ENCODE peak calls at places on chromosome 6, in five cellular contexts. W, Y, H, O and P are unnamed samples. For H3K36me3, the result is how much of the 10 kb centered on the place peaks cover.

GRCh38 chr6:7761047-7761446 is 35.1 kb downstream of the BMP6 start:
- DNase-seq in W (no peak), Y (peak), H (peak), O (no peak), P (no peak)

GRCh38 chr6:145705561-145705960 is 29.8 kb downstream of the EPM2A start:
- DNase-seq in W (no peak), Y (peak), H (peak), O (no peak), P (no peak)

GRCh38 chr6:134185277-134185676 is 132.6 kb downstream of the SGK1 start:
- DNase-seq in W (no peak), Y (no peak), H (no peak), O (no peak), P (no peak)

GRCh38 chr6:160088069-160088773 is 33.4 kb upstream of the SLC22A1 start:
- DNase-seq in W (peak), Y (peak), H (peak), O (peak), P (peak)

GRCh38 chr6:56435326-56435725 is 187.9 kb upstream of the COL21A1 start:
- DNase-seq in W (no peak), Y (no peak), H (no peak), O (no peak), P (no peak)

GRCh38 chr6:70166088-70166958 is 136.6 kb downstream of the COL9A1 start:
- DNase-seq in W (peak), Y (peak), H (peak), O (peak), P (peak)

GRCh38 chr6:127118505-127119360 is at the start of gene RSPO3:
- DNase-seq in W (peak), Y (peak), H (peak), O (peak), P (no peak)

GRCh38 chr6:39199976-39200375 is 29.3 kb downstream of the KCNK5 start:
- DNase-seq in W (no peak), Y (no peak), H (no peak), O (no peak), P (no peak)

GRCh38 chr6:53069431-53069830 is 4.2 kb downstream of the FBXO9 start:
- DNase-seq in W (no peak), Y (no peak), H (no peak), O (no peak), P (no peak)

GRCh38 chr6:170093276-170093657 is 197.6 kb downstream of the DLL1 start:
- DNase-seq in W (no peak), Y (no peak), H (no peak), O (no peak), P (no peak)

GRCh38 chr6:29813809-29814208 is 13.8 kb upstream of the HLA-G start:
- DNase-seq in W (no peak), Y (peak), H (peak), O (no peak), P (no peak)

GRCh38 chr6:46366190-46366900 is 124.9 kb downstream of the RCAN2 start:
- DNase-seq in W (no peak), Y (no peak), H (no peak), O (no peak), P (no peak)

GRCh38 chr6:152161501-152161900 is 354.0 kb downstream of the ESR1 start:
- DNase-seq in W (no peak), Y (peak), H (peak), O (no peak), P (no peak)

GRCh38 chr6:167295495-167296292 is 4.6 kb downstream of the UNC93A start:
- DNase-seq in W (no peak), Y (no peak), H (no peak), O (no peak), P (no peak)

GRCh38 chr6:53811082-53811481 is 16.3 kb downstream of the LRRC1 start:
- DNase-seq in W (no peak), Y (peak), H (peak), O (peak), P (no peak)

GRCh38 chr6:139829557-139829956 is 455.1 kb upstream of the CITED2 start:
- DNase-seq in W (no peak), Y (no peak), H (no peak), O (no peak), P (no peak)

GRCh38 chr6:38504996-38505395 is 134.7 kb downstream of the BTBD9 start:
- DNase-seq in W (no peak), Y (no peak), H (peak), O (no peak), P (no peak)

GRCh38 chr6:126302191-126302590 is 37.7 kb upstream of the CENPW start:
- DNase-seq in W (no peak), Y (no peak), H (peak), O (no peak), P (no peak)

GRCh38 chr6:152701863-152702401 is 4.2 kb downstream of the MYCT1 start:
- DNase-seq in W (no peak), Y (no peak), H (no peak), O (no peak), P (no peak)

GRCh38 chr6:15362274-15363160 is 116.6 kb downstream of the JARID2 start:
- DNase-seq in W (no peak), Y (no peak), H (no peak), O (no peak), P (no peak)

GRCh38 chr6:43175676-43176422 is 4.8 kb downstream of the SRF start:
- DNase-seq in W (peak), Y (no peak), H (no peak), O (no peak), P (no peak)

GRCh38 chr6:43174263-43175112 is 3.4 kb downstream of the SRF start:
- DNase-seq in W (peak), Y (peak), H (peak), O (peak), P (peak)

GRCh38 chr6:43178150-43178549 is 3.8 kb upstream of the CUL9 start:
- DNase-seq in W (no peak), Y (no peak), H (no peak), O (no peak), P (no peak)

GRCh38 chr6:43173496-43174262 is 2.6 kb downstream of the SRF start:
- DNase-seq in W (peak), Y (no peak), H (peak), O (no peak), P (no peak)

GRCh38 chr6:43176423-43176786 is 5.3 kb downstream of the SRF start:
- DNase-seq in W (peak), Y (no peak), H (no peak), O (no peak), P (no peak)
- H3K36me3 ChIP-seq in W (under half), Y (under half), H (under half), O (under half), P (half or more)

GRCh38 chr6:107879912-107880311 is 55.8 kb upstream of the SCML4 start:
- DNase-seq in W (no peak), Y (no peak), H (no peak), O (no peak), P (no peak)
- H3K36me3 ChIP-seq in W (half or more), Y (under half), H (under half), O (under half), P (half or more)

GRCh38 chr6:119255492-119255891 is 94.1 kb downstream of the MAN1A1 start:
- DNase-seq in W (no peak), Y (no peak), H (no peak), O (no peak), P (no peak)
- H3K36me3 ChIP-seq in W (under half), Y (under half), H (under half), O (under half), P (under half)

GRCh38 chr6:42834056-42834455 is 45.4 kb upstream of the RPL7L1 start:
- DNase-seq in W (no peak), Y (no peak), H (peak), O (no peak), P (no peak)

GRCh38 chr6:42831237-42831636 is 48.2 kb upstream of the RPL7L1 start:
- DNase-seq in W (no peak), Y (no peak), H (no peak), O (no peak), P (no peak)

GRCh38 chr6:42829561-42830092 is 47.8 kb downstream of the BICRAL start:
- DNase-seq in W (no peak), Y (no peak), H (no peak), O (no peak), P (no peak)
- H3K36me3 ChIP-seq in W (under half), Y (under half), H (under half), O (under half), P (half or more)